ENCODE peak calls at places on chromosome 10, in four cellular contexts. J, Z, A and G are unnamed samples.

GRCh38 chr10:79927111-79927828 is 21.6 kb downstream of the SFTPD start:
- DNase-seq in J (no peak), Z (no peak), A (no peak), G (peak; percentile 50)

GRCh38 chr10:84140036-84140379 is 699 bp downstream of the GHITM start:
- DNase-seq in A (peak; percentile 40), Z (no peak), J (no peak), G (no peak)

GRCh38 chr10:6301482-6302083 is 98.9 kb downstream of the PFKFB3 start:
- DNase-seq in Z (no peak), J (no peak), A (no peak), G (no peak)

GRCh38 chr10:85594239-85594638 is 772.4 kb downstream of the GRID1 start:
- DNase-seq in J (no peak), A (no peak), Z (no peak), G (no peak)

GRCh38 chr10:102420443-102420809 is 210 bp upstream of the FBXL15 start:
- DNase-seq in Z (no peak), A (no peak), J (no peak), G (no peak)

GRCh38 chr10:18984531-18984930 is 64.1 kb upstream of the MALRD1 start:
- DNase-seq in J (no peak), Z (no peak), A (no peak), G (no peak)

GRCh38 chr10:76547352-76547972 is 1090.1 kb downstream of the KCNMA1 start:
- DNase-seq in A (peak; percentile 75), Z (no peak), J (peak; percentile 72), G (peak; percentile 86)

GRCh38 chr10:17228081-17229015 is at the start of gene VIM:
- DNase-seq in J (peak; percentile 97), A (peak; percentile 86), Z (peak; percentile 81), G (no peak)

GRCh38 chr10:91313761-91314520 is 93.5 kb downstream of the PCGF5 start:
- DNase-seq in A (no peak), J (peak; percentile 7), Z (no peak), G (no peak)

GRCh38 chr10:30917790-30918189 is 113.9 kb downstream of the ZNF438 start:
- DNase-seq in J (no peak), A (no peak), Z (no peak), G (no peak)

GRCh38 chr10:117535045-117535751 is 7.3 kb upstream of the EMX2 start:
- DNase-seq in A (no peak), Z (no peak), J (no peak), G (no peak)

GRCh38 chr10:114930320-114930719 is 7.7 kb upstream of the TRUB1 start:
- DNase-seq in A (no peak), J (no peak), Z (no peak), G (no peak)

GRCh38 chr10:115931301-115931700 is 341.7 kb downstream of the GFRA1 start:
- DNase-seq in J (no peak), Z (no peak), A (no peak), G (no peak)

GRCh38 chr10:124732931-124733536 is 11.1 kb downstream of the FAM53B start:
- DNase-seq in Z (peak; percentile 42), J (no peak), A (peak; percentile 87), G (peak; percentile 46)

GRCh38 chr10:78543026-78543748 is 509.5 kb downstream of the RPS24 start:
- DNase-seq in J (no peak), Z (no peak), A (no peak), G (no peak)

GRCh38 chr10:75553550-75553949 is 122.1 kb downstream of the LRMDA start:
- DNase-seq in Z (no peak), J (no peak), A (no peak), G (no peak)

GRCh38 chr10:113736576-113736975 is 14.9 kb upstream of the PLEKHS1 start:
- DNase-seq in J (no peak), Z (no peak), A (no peak), G (no peak)

GRCh38 chr10:116457480-116457879 is 29.8 kb downstream of the PNLIPRP3 start:
- DNase-seq in J (no peak), A (no peak), Z (no peak), G (no peak)

GRCh38 chr10:131946321-131946751 is 35.4 kb downstream of the BNIP3 start:
- DNase-seq in J (peak; percentile 89), Z (no peak), A (no peak), G (no peak)

GRCh38 chr10:26048756-26049155 is 114.7 kb downstream of the MYO3A start:
- DNase-seq in Z (no peak), A (no peak), J (no peak), G (no peak)

GRCh38 chr10:24385776-24386175 is 176.8 kb downstream of the KIAA1217 start:
- DNase-seq in J (no peak), Z (no peak), A (no peak), G (no peak)

GRCh38 chr10:66747451-66747850 is 178.4 kb upstream of the LRRTM3 start:
- DNase-seq in Z (no peak), J (no peak), A (no peak), G (no peak)

GRCh38 chr10:12719365-12719764 is 282.1 kb downstream of the CCDC3 start:
- DNase-seq in J (peak; percentile 46), A (no peak), Z (no peak), G (no peak)

GRCh38 chr10:62681211-62681940 is 123.1 kb upstream of the ADO start:
- DNase-seq in A (peak; percentile 96), J (no peak), Z (peak; percentile 72), G (no peak)

GRCh38 chr10:102473445-102474331 is 22.3 kb upstream of the C10orf95 start:
- DNase-seq in J (no peak), Z (peak; percentile 21), A (no peak), G (no peak)

GRCh38 chr10:73837072-73837471 is 25.7 kb upstream of the NDST2 start:
- DNase-seq in J (peak; percentile 83), Z (no peak), A (no peak), G (no peak)

GRCh38 chr10:124611738-124612137 is 132.4 kb downstream of the FAM53B start:
- DNase-seq in J (no peak), Z (peak; percentile 53), A (peak; percentile 41), G (no peak)

GRCh38 chr10:101683226-101683625 is 11.7 kb downstream of the FBXW4 start:
- DNase-seq in A (no peak), J (no peak), Z (no peak), G (no peak)

GRCh38 chr10:95516774-95517373 is 44.3 kb downstream of the SORBS1 start:
- DNase-seq in A (no peak), J (no peak), Z (no peak), G (no peak)

GRCh38 chr10:127142141-127142540 is 54.2 kb downstream of the INSYN2A start:
- DNase-seq in J (no peak), A (no peak), Z (no peak), G (no peak)

GRCh38 chr10:91799580-91799975 is 1.4 kb downstream of the TNKS2 start:
- DNase-seq in J (no peak), A (no peak), Z (no peak), G (no peak)

GRCh38 chr10:3668276-3668960 is 116.6 kb downstream of the KLF6 start:
- DNase-seq in J (no peak), A (no peak), Z (peak; percentile 84), G (no peak)

GRCh38 chr10:62159357-62159756 is 109.3 kb downstream of the RTKN2 start:
- DNase-seq in Z (no peak), J (no peak), A (no peak), G (no peak)

GRCh38 chr10:97229322-97229721 is 43.6 kb upstream of the SLIT1 start:
- DNase-seq in J (no peak), A (no peak), Z (no peak), G (no peak)